ENCODE peak calls at places on chromosomes 6 and 20, in five cellular contexts. One of them, this sample, is unnamed.

GRCh38 chr6:163627274-163628062 is 212.9 kb downstream of the QKI start:
- DNase-seq in WTC11: no peak
- DNase-seq in T-helper 17 cell: no peak
- DNase-seq in nephron progenitor cell: no peak
- DNase-seq in LoVo: no peak
- DNase-seq in this sample: no peak

GRCh38 chr6:67221226-67221625 is 1413.9 kb upstream of the ADGRB3 start:
- DNase-seq in WTC11: no peak
- DNase-seq in LoVo: no peak
- DNase-seq in nephron progenitor cell: no peak
- DNase-seq in T-helper 17 cell: no peak
- DNase-seq in this sample: no peak

GRCh38 chr6:34973547-34974248 is 84.6 kb downstream of the ANKS1A start:
- DNase-seq in LoVo: no peak
- DNase-seq in WTC11: no peak
- DNase-seq in T-helper 17 cell: no peak
- DNase-seq in nephron progenitor cell: no peak
- DNase-seq in this sample: no peak

GRCh38 chr6:96917098-96917497 is 7.4 kb upstream of the KLHL32 start:
- DNase-seq in T-helper 17 cell: no peak
- DNase-seq in nephron progenitor cell: no peak
- DNase-seq in LoVo: no peak
- DNase-seq in WTC11: no peak
- DNase-seq in this sample: no peak

GRCh38 chr6:84220809-84221409 is 6.5 kb downstream of the CEP162 start:
- DNase-seq in nephron progenitor cell: no peak
- DNase-seq in LoVo: peak
- DNase-seq in T-helper 17 cell: no peak
- DNase-seq in WTC11: no peak
- DNase-seq in this sample: peak

GRCh38 chr6:170039156-170040114 is 251.4 kb downstream of the DLL1 start:
- DNase-seq in LoVo: no peak
- DNase-seq in WTC11: no peak
- DNase-seq in nephron progenitor cell: no peak
- DNase-seq in T-helper 17 cell: no peak
- DNase-seq in this sample: no peak

GRCh38 chr20:44070139-44070900 is 116.7 kb downstream of the JPH2 start:
- DNase-seq in T-helper 17 cell: peak
- DNase-seq in nephron progenitor cell: no peak
- DNase-seq in LoVo: no peak
- DNase-seq in WTC11: no peak
- DNase-seq in this sample: no peak

GRCh38 chr6:26571592-26572296 is 25.0 kb upstream of the ABT1 start:
- DNase-seq in WTC11: peak
- DNase-seq in nephron progenitor cell: peak
- DNase-seq in T-helper 17 cell: no peak
- DNase-seq in LoVo: peak
- DNase-seq in this sample: peak

GRCh38 chr6:69887026-69887425 is 20.7 kb downstream of the COL19A1 start:
- DNase-seq in T-helper 17 cell: no peak
- DNase-seq in WTC11: no peak
- DNase-seq in LoVo: no peak
- DNase-seq in nephron progenitor cell: no peak
- DNase-seq in this sample: no peak

GRCh38 chr6:36700812-36701211 is 3.2 kb downstream of the RAB44 start:
- DNase-seq in LoVo: no peak
- DNase-seq in T-helper 17 cell: no peak
- DNase-seq in nephron progenitor cell: no peak
- DNase-seq in WTC11: no peak
- DNase-seq in this sample: no peak